ENCODE peak calls at places on chromosomes 11 and 22, in seven cellular contexts. V, L, X, F, H, Q and Y are unnamed samples.

GRCh38 chr22:24146791-24147353 is 34.4 kb upstream of the SUSD2 start:
- DNase-seq in V (no peak), H (peak; percentile 31), F (peak; percentile 92), X (peak; percentile 82), Q (no peak), L (no peak), Y (no peak)

GRCh38 chr11:46363455-46363920 is 16.2 kb downstream of the DGKZ start:
- DNase-seq in V (no peak), H (no peak), L (peak; percentile 52), F (no peak), Q (no peak), X (no peak), Y (no peak)

GRCh38 chr22:17213976-17214375 is 5.3 kb downstream of the ADA2 start:
- DNase-seq in H (peak; percentile 18), V (peak; percentile 67), Q (peak; percentile 38), F (no peak), L (peak; percentile 40), X (peak; percentile 55), Y (no peak)

GRCh38 chr11:33646629-33647028 is 54.0 kb downstream of the C11orf91 start:
- DNase-seq in X (no peak), L (no peak), F (no peak), H (no peak), V (no peak), Q (no peak), Y (no peak)

GRCh38 chr22:38524434-38524833 is 18.3 kb upstream of the DDX17 start:
- DNase-seq in V (no peak), L (no peak), F (no peak), H (no peak), X (no peak), Q (no peak), Y (no peak)

GRCh38 chr22:43885786-43886185 is 6.0 kb downstream of the PNPLA5 start:
- DNase-seq in X (no peak), F (no peak), V (no peak), H (no peak), L (no peak), Q (no peak), Y (no peak)

GRCh38 chr11:70200212-70200844 is 2.8 kb upstream of the FADD start:
- DNase-seq in V (no peak), X (no peak), L (no peak), H (no peak), Q (no peak), F (no peak), Y (no peak)

GRCh38 chr22:26697151-26697550 is 39.8 kb downstream of the MIAT start:
- DNase-seq in Q (no peak), V (no peak), F (no peak), H (no peak), L (no peak), X (no peak), Y (no peak)

GRCh38 chr11:118088531-118088930 is 1.8 kb upstream of the SMIM35 start:
- DNase-seq in Q (peak; percentile 56), H (no peak), F (no peak), V (no peak), X (no peak), L (no peak), Y (no peak)

GRCh38 chr11:7160814-7161489 is 72.2 kb downstream of the RBMXL2 start:
- DNase-seq in Q (no peak), X (no peak), L (no peak), V (no peak), F (no peak), H (no peak), Y (no peak)

GRCh38 chr11:9752091-9752490 is 88.2 kb downstream of the SWAP70 start:
- DNase-seq in F (no peak), X (peak; percentile 33), V (no peak), H (no peak), Q (peak; percentile 43), L (no peak), Y (no peak)

GRCh38 chr22:28103596-28103995 is 184.5 kb upstream of the PITPNB start:
- DNase-seq in L (no peak), X (peak; percentile 54), Q (no peak), V (no peak), H (no peak), F (no peak), Y (no peak)

GRCh38 chr11:34655335-34656008 is 34.6 kb downstream of the EHF start:
- DNase-seq in Q (no peak), L (no peak), V (no peak), X (peak; percentile 80), F (peak; percentile 67), H (no peak), Y (no peak)

GRCh38 chr11:34652191-34652958 is 31.5 kb downstream of the EHF start:
- DNase-seq in L (no peak), F (no peak), Q (no peak), X (no peak), H (no peak), V (no peak), Y (no peak)

GRCh38 chr11:34653031-34653430 is 32.1 kb downstream of the EHF start:
- DNase-seq in Q (no peak), H (no peak), F (no peak), X (no peak), L (no peak), V (no peak), Y (no peak)

GRCh38 chr11:34654491-34655334 is 33.8 kb downstream of the EHF start:
- DNase-seq in L (peak; percentile 81), Q (peak; percentile 74), V (no peak), F (no peak), H (no peak), X (peak; percentile 85), Y (no peak)

GRCh38 chr11:34653851-34654490 is 33.1 kb downstream of the EHF start:
- DNase-seq in Q (peak; percentile 76), F (peak; percentile 82), H (no peak), V (no peak), X (peak; percentile 97), L (peak; percentile 93), Y (no peak)
- TF ChIP-seq CTCF in Q (no peak), F (peak; percentile 20), H (no peak), V (no peak), X (peak; percentile 10), L (no peak), Y (no peak)

GRCh38 chr11:40314327-40314726 is 1145.1 kb downstream of the LRRC4C start:
- DNase-seq in L (no peak), X (no peak), V (no peak), Q (no peak), H (no peak), F (no peak), Y (no peak)

GRCh38 chr11:40316171-40316570 is 1143.3 kb downstream of the LRRC4C start:
- DNase-seq in V (no peak), H (no peak), L (no peak), F (no peak), Q (no peak), X (no peak), Y (no peak)

DNA sequence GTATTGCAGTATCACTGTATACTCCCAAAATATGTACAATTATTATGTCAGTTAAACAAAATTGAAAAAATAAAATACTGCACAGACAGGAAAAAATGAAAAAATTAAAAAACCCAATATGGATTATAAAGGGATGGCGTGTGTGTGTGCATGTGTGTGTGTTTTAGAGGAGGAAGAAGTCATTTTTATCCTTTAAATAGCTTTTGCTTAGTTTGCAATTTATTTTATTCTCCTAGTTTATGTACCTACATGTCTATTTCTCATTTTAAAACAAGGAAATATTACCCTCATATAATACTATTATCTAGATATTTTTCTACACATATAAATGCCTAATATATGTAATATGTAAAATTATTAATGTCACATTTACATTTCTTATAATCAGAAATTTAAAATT is 1144.3 kb downstream of the LRRC4C start:
- DNase-seq in H (no peak), Q (no peak), V (no peak), L (no peak), F (no peak), X (no peak), Y (no peak)
- H3K4me3 ChIP-seq in H (no peak overlapping the region), Q (no peak overlapping the region), V (no peak overlapping the region), L (no peak overlapping the region), F (no peak overlapping the region), X (no peak overlapping the region), Y (no peak overlapping the region)

GRCh38 chr11:74033046-74033445 is 24.2 kb upstream of the UCP3 start:
- DNase-seq in F (no peak), Q (no peak), V (peak; percentile 31), X (no peak), L (no peak), H (no peak), Y (no peak)
- TF ChIP-seq CTCF in F (no peak), Q (no peak), V (peak; percentile 22), X (no peak), L (no peak), H (no peak), Y (peak; percentile 29)

DNA sequence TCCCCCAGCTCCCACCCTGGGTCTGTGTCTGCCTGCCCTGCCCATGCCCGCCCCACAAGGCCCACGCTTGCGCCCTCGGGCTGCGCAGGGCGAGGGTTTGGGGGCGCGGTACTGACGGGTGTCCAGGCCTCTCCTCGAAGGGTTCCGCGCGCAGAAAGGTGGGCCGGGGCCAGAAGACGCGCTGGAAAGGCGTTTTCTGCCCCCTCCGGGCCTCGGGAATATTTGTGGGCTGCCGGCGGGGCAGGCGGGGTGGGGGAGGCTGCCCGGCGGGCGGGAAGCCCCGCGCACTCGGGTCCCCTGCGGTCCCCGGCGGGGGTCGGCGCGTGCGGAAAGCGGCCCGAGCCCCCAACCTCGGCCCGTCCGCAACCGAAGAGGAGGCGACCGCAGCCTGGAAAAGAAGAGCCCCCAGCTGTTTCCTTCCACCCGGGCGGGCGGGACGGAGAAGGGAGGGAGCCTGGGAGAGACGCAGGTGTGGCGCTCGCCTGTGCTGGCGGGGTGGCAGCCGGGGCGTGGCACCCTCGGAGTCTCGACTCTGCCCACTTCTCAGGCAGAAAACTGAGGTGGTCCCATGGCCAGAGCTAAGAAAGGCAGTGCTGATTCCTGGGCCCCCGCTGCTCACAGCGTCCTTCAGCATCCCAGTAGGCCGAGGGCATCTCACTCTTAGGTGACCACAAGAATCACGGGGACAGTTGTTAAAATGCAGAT is 59.0 kb downstream of the THAP12 start:
- DNase-seq in F (no peak), Q (no peak), H (no peak), V (no peak), X (no peak), L (no peak), Y (no peak)
- H3K4me3 ChIP-seq in F (no peak overlapping the region), Q (peak overlapping the region; percentile 42), H (no peak overlapping the region), V (no peak overlapping the region), X (no peak overlapping the region), L (no peak overlapping the region), Y (no peak overlapping the region)

DNA sequence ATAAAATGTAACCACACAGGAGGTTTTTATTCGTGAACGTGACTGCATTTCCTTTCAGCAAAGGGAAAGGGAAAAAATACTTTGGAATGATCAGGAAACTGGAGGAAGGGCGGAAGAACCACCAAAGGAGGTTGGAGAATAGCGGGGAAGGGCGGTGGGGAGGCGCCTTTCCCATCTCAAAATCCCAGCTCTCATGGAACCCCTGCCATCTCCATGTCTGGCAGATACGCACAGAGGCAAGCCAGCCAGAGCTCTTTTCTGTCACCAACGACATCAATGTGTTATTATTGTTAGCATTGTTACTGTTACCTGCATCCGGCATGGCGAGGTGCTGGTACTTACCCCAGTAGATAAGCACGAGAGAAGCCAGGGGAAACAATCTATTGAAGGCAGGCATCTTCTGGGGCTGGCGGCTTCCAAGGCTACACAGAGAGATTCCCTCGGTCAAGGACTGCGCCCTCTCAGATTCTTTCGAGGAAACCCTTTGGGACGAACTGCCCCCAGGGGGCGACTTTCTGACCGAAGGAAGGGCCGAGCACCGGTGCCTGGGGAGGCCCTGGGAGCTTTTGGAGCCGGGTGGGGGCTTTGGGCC is 923 bp downstream of the SCN3B start:
- DNase-seq in X (no peak), F (no peak), L (no peak), V (no peak), Q (no peak), H (no peak), Y (no peak)
- TF ChIP-seq CTCF in X (no peak), F (no peak), L (peak; percentile 33), V (no peak), Q (no peak), H (peak; percentile 17), Y (no peak)